ENCODE peak calls at places on chromosomes 16 and 17, in eight cellular contexts. One of them, this sample, is unnamed.
A peak's percentile ranks its signal among the peaks of the same experiment; 100 is the strongest.

GRCh38 chr17:80726558-80727408 is 182.1 kb downstream of the RPTOR start:
- DNase-seq in T-helper 2 cell treated with Interferon-gamma antibody and Interleukin-4, amounts not matched to agents 5 μg/mL and 100 μg/mL, for 36 hours: no peak
- DNase-seq in H9: no peak
- DNase-seq in activated T-helper 1 cell treated with anti-CD3 and anti-CD28 coated beads, Interleukin-2, amount 50 U/mL, for 16 hours: no peak
- DNase-seq in Kasumi-1: no peak
- DNase-seq in prostate gland: no peak
- DNase-seq in EL: no peak
- DNase-seq in tibial nerve: no peak
- DNase-seq in this sample: no peak

GRCh38 chr17:48024149-48025039 is 13.2 kb downstream of the COPZ2 start:
- DNase-seq in T-helper 2 cell treated with Interferon-gamma antibody and Interleukin-4, amounts not matched to agents 5 μg/mL and 100 μg/mL, for 36 hours: peak; percentile 53
- DNase-seq in H9: peak; percentile 79
- DNase-seq in activated T-helper 1 cell treated with anti-CD3 and anti-CD28 coated beads, Interleukin-2, amount 50 U/mL, for 16 hours: no peak
- DNase-seq in Kasumi-1: no peak
- DNase-seq in prostate gland: peak; percentile 36
- DNase-seq in EL: peak; percentile 67
- DNase-seq in tibial nerve: peak; percentile 33
- DNase-seq in this sample: no peak

GRCh38 chr17:20970329-20970728 is 72.5 kb downstream of the USP22 start:
- DNase-seq in T-helper 2 cell treated with Interferon-gamma antibody and Interleukin-4, amounts not matched to agents 5 μg/mL and 100 μg/mL, for 36 hours: no peak
- DNase-seq in H9: no peak
- DNase-seq in activated T-helper 1 cell treated with anti-CD3 and anti-CD28 coated beads, Interleukin-2, amount 50 U/mL, for 16 hours: no peak
- DNase-seq in Kasumi-1: no peak
- DNase-seq in prostate gland: no peak
- DNase-seq in EL: no peak
- DNase-seq in tibial nerve: no peak
- DNase-seq in this sample: no peak

GRCh38 chr17:73770115-73770848 is 126.0 kb upstream of the SDK2 start:
- DNase-seq in T-helper 2 cell treated with Interferon-gamma antibody and Interleukin-4, amounts not matched to agents 5 μg/mL and 100 μg/mL, for 36 hours: no peak
- DNase-seq in H9: no peak
- DNase-seq in activated T-helper 1 cell treated with anti-CD3 and anti-CD28 coated beads, Interleukin-2, amount 50 U/mL, for 16 hours: no peak
- DNase-seq in Kasumi-1: no peak
- DNase-seq in prostate gland: peak; percentile 66
- DNase-seq in EL: peak; percentile 13
- DNase-seq in tibial nerve: peak; percentile 85
- DNase-seq in this sample: no peak

GRCh38 chr17:78391843-78392242 is 13.4 kb downstream of the PGS1 start:
- DNase-seq in T-helper 2 cell treated with Interferon-gamma antibody and Interleukin-4, amounts not matched to agents 5 μg/mL and 100 μg/mL, for 36 hours: no peak
- DNase-seq in H9: no peak
- DNase-seq in activated T-helper 1 cell treated with anti-CD3 and anti-CD28 coated beads, Interleukin-2, amount 50 U/mL, for 16 hours: no peak
- DNase-seq in Kasumi-1: no peak
- DNase-seq in prostate gland: no peak
- DNase-seq in EL: peak; percentile 88
- DNase-seq in tibial nerve: no peak
- DNase-seq in this sample: no peak

GRCh38 chr16:27841911-27842310 is 221.6 kb downstream of the GSG1L start:
- DNase-seq in T-helper 2 cell treated with Interferon-gamma antibody and Interleukin-4, amounts not matched to agents 5 μg/mL and 100 μg/mL, for 36 hours: no peak
- DNase-seq in H9: no peak
- DNase-seq in activated T-helper 1 cell treated with anti-CD3 and anti-CD28 coated beads, Interleukin-2, amount 50 U/mL, for 16 hours: no peak
- DNase-seq in Kasumi-1: no peak
- DNase-seq in prostate gland: no peak
- DNase-seq in EL: no peak
- DNase-seq in tibial nerve: no peak
- DNase-seq in this sample: no peak

GRCh38 chr16:54282923-54283734 is 3.5 kb downstream of the IRX3 start:
- DNase-seq in T-helper 2 cell treated with Interferon-gamma antibody and Interleukin-4, amounts not matched to agents 5 μg/mL and 100 μg/mL, for 36 hours: no peak
- DNase-seq in H9: peak; percentile 34
- DNase-seq in activated T-helper 1 cell treated with anti-CD3 and anti-CD28 coated beads, Interleukin-2, amount 50 U/mL, for 16 hours: no peak
- DNase-seq in Kasumi-1: peak; percentile 10
- DNase-seq in prostate gland: no peak
- DNase-seq in EL: no peak
- DNase-seq in tibial nerve: no peak
- DNase-seq in this sample: no peak

GRCh38 chr16:20683812-20684211 is 13.7 kb downstream of the ACSM1 start:
- DNase-seq in T-helper 2 cell treated with Interferon-gamma antibody and Interleukin-4, amounts not matched to agents 5 μg/mL and 100 μg/mL, for 36 hours: no peak
- DNase-seq in H9: no peak
- DNase-seq in activated T-helper 1 cell treated with anti-CD3 and anti-CD28 coated beads, Interleukin-2, amount 50 U/mL, for 16 hours: no peak
- DNase-seq in Kasumi-1: no peak
- DNase-seq in prostate gland: no peak
- DNase-seq in EL: no peak
- DNase-seq in tibial nerve: no peak
- DNase-seq in this sample: no peak

GRCh38 chr16:89841275-89841674 is 13.0 kb downstream of the SPIRE2 start:
- DNase-seq in T-helper 2 cell treated with Interferon-gamma antibody and Interleukin-4, amounts not matched to agents 5 μg/mL and 100 μg/mL, for 36 hours: no peak
- DNase-seq in H9: no peak
- DNase-seq in activated T-helper 1 cell treated with anti-CD3 and anti-CD28 coated beads, Interleukin-2, amount 50 U/mL, for 16 hours: no peak
- DNase-seq in Kasumi-1: no peak
- DNase-seq in prostate gland: no peak
- DNase-seq in EL: no peak
- DNase-seq in tibial nerve: no peak
- DNase-seq in this sample: no peak

GRCh38 chr16:28494141-28494851 is at the start of gene APOBR:
- DNase-seq in T-helper 2 cell treated with Interferon-gamma antibody and Interleukin-4, amounts not matched to agents 5 μg/mL and 100 μg/mL, for 36 hours: peak; percentile 91
- DNase-seq in H9: no peak
- DNase-seq in activated T-helper 1 cell treated with anti-CD3 and anti-CD28 coated beads, Interleukin-2, amount 50 U/mL, for 16 hours: peak; percentile 67
- DNase-seq in Kasumi-1: peak; percentile 89
- DNase-seq in prostate gland: no peak
- DNase-seq in EL: no peak
- DNase-seq in tibial nerve: peak; percentile 31
- DNase-seq in this sample: no peak

GRCh38 chr16:66275795-66276428 is 90.6 kb upstream of the CDH5 start:
- DNase-seq in T-helper 2 cell treated with Interferon-gamma antibody and Interleukin-4, amounts not matched to agents 5 μg/mL and 100 μg/mL, for 36 hours: no peak
- DNase-seq in H9: peak; percentile 71
- DNase-seq in activated T-helper 1 cell treated with anti-CD3 and anti-CD28 coated beads, Interleukin-2, amount 50 U/mL, for 16 hours: no peak
- DNase-seq in Kasumi-1: peak; percentile 59
- DNase-seq in prostate gland: no peak
- DNase-seq in EL: peak; percentile 66
- DNase-seq in tibial nerve: peak; percentile 33
- DNase-seq in this sample: no peak

GRCh38 chr16:16045879-16046278 is 96.5 kb downstream of the ABCC1 start:
- DNase-seq in T-helper 2 cell treated with Interferon-gamma antibody and Interleukin-4, amounts not matched to agents 5 μg/mL and 100 μg/mL, for 36 hours: no peak
- DNase-seq in H9: peak; percentile 71
- DNase-seq in activated T-helper 1 cell treated with anti-CD3 and anti-CD28 coated beads, Interleukin-2, amount 50 U/mL, for 16 hours: no peak
- DNase-seq in Kasumi-1: no peak
- DNase-seq in prostate gland: no peak
- DNase-seq in EL: no peak
- DNase-seq in tibial nerve: no peak
- DNase-seq in this sample: no peak

GRCh38 chr16:68737730-68738590 is 868 bp downstream of the CDH1 start:
- DNase-seq in T-helper 2 cell treated with Interferon-gamma antibody and Interleukin-4, amounts not matched to agents 5 μg/mL and 100 μg/mL, for 36 hours: no peak
- DNase-seq in H9: no peak
- DNase-seq in activated T-helper 1 cell treated with anti-CD3 and anti-CD28 coated beads, Interleukin-2, amount 50 U/mL, for 16 hours: no peak
- DNase-seq in Kasumi-1: no peak
- DNase-seq in prostate gland: peak; percentile 70
- DNase-seq in EL: no peak
- DNase-seq in tibial nerve: no peak
- DNase-seq in this sample: no peak

GRCh38 chr16:24102120-24102740 is 153.9 kb upstream of the CACNG3 start:
- DNase-seq in T-helper 2 cell treated with Interferon-gamma antibody and Interleukin-4, amounts not matched to agents 5 μg/mL and 100 μg/mL, for 36 hours: no peak
- DNase-seq in H9: no peak
- DNase-seq in activated T-helper 1 cell treated with anti-CD3 and anti-CD28 coated beads, Interleukin-2, amount 50 U/mL, for 16 hours: no peak
- DNase-seq in Kasumi-1: no peak
- DNase-seq in prostate gland: no peak
- DNase-seq in EL: no peak
- DNase-seq in tibial nerve: no peak
- DNase-seq in this sample: no peak

GRCh38 chr17:74089869-74090464 is 113.5 kb upstream of the RPL38 start:
- DNase-seq in T-helper 2 cell treated with Interferon-gamma antibody and Interleukin-4, amounts not matched to agents 5 μg/mL and 100 μg/mL, for 36 hours: peak; percentile 38
- DNase-seq in H9: peak; percentile 95
- DNase-seq in activated T-helper 1 cell treated with anti-CD3 and anti-CD28 coated beads, Interleukin-2, amount 50 U/mL, for 16 hours: no peak
- DNase-seq in Kasumi-1: peak; percentile 49
- DNase-seq in prostate gland: peak; percentile 27
- DNase-seq in EL: peak; percentile 3
- DNase-seq in tibial nerve: peak; percentile 8
- DNase-seq in this sample: no peak

GRCh38 chr17:21304091-21304490 is 19.6 kb downstream of the MAP2K3 start:
- DNase-seq in T-helper 2 cell treated with Interferon-gamma antibody and Interleukin-4, amounts not matched to agents 5 μg/mL and 100 μg/mL, for 36 hours: no peak
- DNase-seq in H9: no peak
- DNase-seq in activated T-helper 1 cell treated with anti-CD3 and anti-CD28 coated beads, Interleukin-2, amount 50 U/mL, for 16 hours: no peak
- DNase-seq in Kasumi-1: no peak
- DNase-seq in prostate gland: no peak
- DNase-seq in EL: no peak
- DNase-seq in tibial nerve: no peak
- DNase-seq in this sample: no peak

GRCh38 chr17:44203731-44204452 is 4.2 kb upstream of the ATXN7L3 start:
- DNase-seq in T-helper 2 cell treated with Interferon-gamma antibody and Interleukin-4, amounts not matched to agents 5 μg/mL and 100 μg/mL, for 36 hours: no peak
- DNase-seq in H9: peak; percentile 89
- DNase-seq in activated T-helper 1 cell treated with anti-CD3 and anti-CD28 coated beads, Interleukin-2, amount 50 U/mL, for 16 hours: no peak
- DNase-seq in Kasumi-1: peak; percentile 83
- DNase-seq in prostate gland: no peak
- DNase-seq in EL: peak; percentile 54
- DNase-seq in tibial nerve: peak; percentile 39
- DNase-seq in this sample: no peak

GRCh38 chr17:66966529-66967418 is 2.3 kb downstream of the CACNG4 start:
- DNase-seq in T-helper 2 cell treated with Interferon-gamma antibody and Interleukin-4, amounts not matched to agents 5 μg/mL and 100 μg/mL, for 36 hours: no peak
- DNase-seq in H9: no peak
- DNase-seq in activated T-helper 1 cell treated with anti-CD3 and anti-CD28 coated beads, Interleukin-2, amount 50 U/mL, for 16 hours: no peak
- DNase-seq in Kasumi-1: no peak
- DNase-seq in prostate gland: no peak
- DNase-seq in EL: no peak
- DNase-seq in tibial nerve: no peak
- DNase-seq in this sample: no peak

GRCh38 chr17:8995711-8996110 is 25.6 kb upstream of the NTN1 start:
- DNase-seq in T-helper 2 cell treated with Interferon-gamma antibody and Interleukin-4, amounts not matched to agents 5 μg/mL and 100 μg/mL, for 36 hours: no peak
- DNase-seq in H9: peak; percentile 77
- DNase-seq in activated T-helper 1 cell treated with anti-CD3 and anti-CD28 coated beads, Interleukin-2, amount 50 U/mL, for 16 hours: no peak
- DNase-seq in Kasumi-1: no peak
- DNase-seq in prostate gland: no peak
- DNase-seq in EL: no peak
- DNase-seq in tibial nerve: no peak
- DNase-seq in this sample: no peak

GRCh38 chr17:72640415-72641165 is 451.9 kb downstream of the SLC39A11 start:
- DNase-seq in T-helper 2 cell treated with Interferon-gamma antibody and Interleukin-4, amounts not matched to agents 5 μg/mL and 100 μg/mL, for 36 hours: no peak
- DNase-seq in H9: no peak
- DNase-seq in activated T-helper 1 cell treated with anti-CD3 and anti-CD28 coated beads, Interleukin-2, amount 50 U/mL, for 16 hours: no peak
- DNase-seq in Kasumi-1: no peak
- DNase-seq in prostate gland: peak; percentile 30
- DNase-seq in EL: no peak
- DNase-seq in tibial nerve: no peak
- DNase-seq in this sample: no peak

GRCh38 chr16:81634380-81635121 is 144.5 kb upstream of the PLCG2 start:
- DNase-seq in T-helper 2 cell treated with Interferon-gamma antibody and Interleukin-4, amounts not matched to agents 5 μg/mL and 100 μg/mL, for 36 hours: no peak
- DNase-seq in H9: no peak
- DNase-seq in activated T-helper 1 cell treated with anti-CD3 and anti-CD28 coated beads, Interleukin-2, amount 50 U/mL, for 16 hours: no peak
- DNase-seq in Kasumi-1: peak; percentile 82
- DNase-seq in prostate gland: no peak
- DNase-seq in EL: no peak
- DNase-seq in tibial nerve: no peak
- DNase-seq in this sample: no peak

GRCh38 chr17:79954281-79955166 is 81.1 kb downstream of the TBC1D16 start:
- DNase-seq in T-helper 2 cell treated with Interferon-gamma antibody and Interleukin-4, amounts not matched to agents 5 μg/mL and 100 μg/mL, for 36 hours: no peak
- DNase-seq in H9: peak; percentile 32
- DNase-seq in activated T-helper 1 cell treated with anti-CD3 and anti-CD28 coated beads, Interleukin-2, amount 50 U/mL, for 16 hours: no peak
- DNase-seq in Kasumi-1: no peak
- DNase-seq in prostate gland: no peak
- DNase-seq in EL: no peak
- DNase-seq in tibial nerve: no peak
- DNase-seq in this sample: no peak

GRCh38 chr16:10113248-10113647 is 69.0 kb downstream of the GRIN2A start:
- DNase-seq in T-helper 2 cell treated with Interferon-gamma antibody and Interleukin-4, amounts not matched to agents 5 μg/mL and 100 μg/mL, for 36 hours: no peak
- DNase-seq in H9: no peak
- DNase-seq in activated T-helper 1 cell treated with anti-CD3 and anti-CD28 coated beads, Interleukin-2, amount 50 U/mL, for 16 hours: no peak
- DNase-seq in Kasumi-1: no peak
- DNase-seq in prostate gland: no peak
- DNase-seq in EL: no peak
- DNase-seq in tibial nerve: no peak
- DNase-seq in this sample: no peak

GRCh38 chr17:37661372-37662014 is 18.2 kb upstream of the DDX52 start:
- DNase-seq in T-helper 2 cell treated with Interferon-gamma antibody and Interleukin-4, amounts not matched to agents 5 μg/mL and 100 μg/mL, for 36 hours: no peak
- DNase-seq in H9: no peak
- DNase-seq in activated T-helper 1 cell treated with anti-CD3 and anti-CD28 coated beads, Interleukin-2, amount 50 U/mL, for 16 hours: no peak
- DNase-seq in Kasumi-1: no peak
- DNase-seq in prostate gland: no peak
- DNase-seq in EL: no peak
- DNase-seq in tibial nerve: no peak
- DNase-seq in this sample: no peak

GRCh38 chr16:75308011-75308410 is 56.6 kb upstream of the BCAR1 start:
- DNase-seq in T-helper 2 cell treated with Interferon-gamma antibody and Interleukin-4, amounts not matched to agents 5 μg/mL and 100 μg/mL, for 36 hours: no peak
- DNase-seq in H9: no peak
- DNase-seq in activated T-helper 1 cell treated with anti-CD3 and anti-CD28 coated beads, Interleukin-2, amount 50 U/mL, for 16 hours: no peak
- DNase-seq in Kasumi-1: no peak
- DNase-seq in prostate gland: peak; percentile 65
- DNase-seq in EL: no peak
- DNase-seq in tibial nerve: no peak
- DNase-seq in this sample: no peak

GRCh38 chr17:12554251-12554650 is 111.4 kb upstream of the MYOCD start:
- DNase-seq in T-helper 2 cell treated with Interferon-gamma antibody and Interleukin-4, amounts not matched to agents 5 μg/mL and 100 μg/mL, for 36 hours: no peak
- DNase-seq in H9: no peak
- DNase-seq in activated T-helper 1 cell treated with anti-CD3 and anti-CD28 coated beads, Interleukin-2, amount 50 U/mL, for 16 hours: no peak
- DNase-seq in Kasumi-1: no peak
- DNase-seq in prostate gland: no peak
- DNase-seq in EL: no peak
- DNase-seq in tibial nerve: no peak
- DNase-seq in this sample: no peak

GRCh38 chr16:28974007-28974436 is 556 bp upstream of the SPNS1 start:
- DNase-seq in T-helper 2 cell treated with Interferon-gamma antibody and Interleukin-4, amounts not matched to agents 5 μg/mL and 100 μg/mL, for 36 hours: peak; percentile 27
- DNase-seq in H9: peak; percentile 70
- DNase-seq in activated T-helper 1 cell treated with anti-CD3 and anti-CD28 coated beads, Interleukin-2, amount 50 U/mL, for 16 hours: no peak
- DNase-seq in Kasumi-1: peak; percentile 31
- DNase-seq in prostate gland: no peak
- DNase-seq in EL: peak; percentile 74
- DNase-seq in tibial nerve: peak; percentile 51
- DNase-seq in this sample: no peak

GRCh38 chr16:10965440-10966039 is 21.2 kb downstream of the CLEC16A start:
- DNase-seq in T-helper 2 cell treated with Interferon-gamma antibody and Interleukin-4, amounts not matched to agents 5 μg/mL and 100 μg/mL, for 36 hours: peak; percentile 71
- DNase-seq in H9: no peak
- DNase-seq in activated T-helper 1 cell treated with anti-CD3 and anti-CD28 coated beads, Interleukin-2, amount 50 U/mL, for 16 hours: no peak
- DNase-seq in Kasumi-1: no peak
- DNase-seq in prostate gland: no peak
- DNase-seq in EL: no peak
- DNase-seq in tibial nerve: no peak
- DNase-seq in this sample: no peak

GRCh38 chr17:48100160-48100559 is 1.1 kb downstream of the CBX1 start:
- DNase-seq in T-helper 2 cell treated with Interferon-gamma antibody and Interleukin-4, amounts not matched to agents 5 μg/mL and 100 μg/mL, for 36 hours: no peak
- DNase-seq in H9: no peak
- DNase-seq in activated T-helper 1 cell treated with anti-CD3 and anti-CD28 coated beads, Interleukin-2, amount 50 U/mL, for 16 hours: no peak
- DNase-seq in Kasumi-1: no peak
- DNase-seq in prostate gland: no peak
- DNase-seq in EL: peak; percentile 76
- DNase-seq in tibial nerve: no peak
- DNase-seq in this sample: no peak

GRCh38 chr17:19729900-19730299 is 13.5 kb upstream of the SLC47A2 start:
- DNase-seq in T-helper 2 cell treated with Interferon-gamma antibody and Interleukin-4, amounts not matched to agents 5 μg/mL and 100 μg/mL, for 36 hours: no peak
- DNase-seq in H9: no peak
- DNase-seq in activated T-helper 1 cell treated with anti-CD3 and anti-CD28 coated beads, Interleukin-2, amount 50 U/mL, for 16 hours: no peak
- DNase-seq in Kasumi-1: no peak
- DNase-seq in prostate gland: no peak
- DNase-seq in EL: no peak
- DNase-seq in tibial nerve: no peak
- DNase-seq in this sample: no peak